ENCODE peak calls at places on chromosome 18, in six cellular contexts. J, O, C, V, T and Z are unnamed samples.

GRCh38 chr18:49813071-49813320 is 337 bp downstream of the ACAA2 start:
- DNase-seq in T (no peak), O (no peak), J (peak), C (peak), V (no peak), Z (peak)

GRCh38 chr18:78323453-78324230 is 656.0 kb upstream of the SALL3 start:
- DNase-seq in T (no peak), V (no peak), O (no peak), C (no peak), J (no peak), Z (no peak)

GRCh38 chr18:8153887-8154583 is 455.2 kb upstream of the RAB12 start:
- DNase-seq in T (no peak), V (no peak), O (no peak), C (no peak), J (no peak), Z (no peak)

GRCh38 chr18:10141559-10141958 is 227.7 kb downstream of the VAPA start:
- DNase-seq in C (no peak), O (no peak), J (no peak), T (peak), V (no peak), Z (no peak)

GRCh38 chr18:62584241-62585120 is 61.7 kb downstream of the ZCCHC2 start:
- DNase-seq in V (peak), T (peak), J (peak), O (peak), C (peak), Z (peak)

GRCh38 chr18:35345460-35345921 is 1.3 kb upstream of the ZNF24 start:
- DNase-seq in C (no peak), T (no peak), J (peak), O (peak), V (peak), Z (no peak)

GRCh38 chr18:35639296-35639695 is 57.8 kb downstream of the GALNT1 start:
- DNase-seq in V (no peak), T (no peak), C (no peak), O (no peak), J (no peak), Z (no peak)

GRCh38 chr18:70288851-70289328 is at the start of gene SOCS6:
- DNase-seq in J (no peak), T (peak), O (peak), C (no peak), V (no peak), Z (peak)

GRCh38 chr18:72605350-72605749 is 61.2 kb upstream of the CBLN2 start:
- DNase-seq in C (no peak), O (no peak), J (no peak), V (no peak), T (no peak), Z (no peak)

GRCh38 chr18:59990121-59990818 is 90.5 kb downstream of the PMAIP1 start:
- DNase-seq in O (no peak), V (no peak), T (no peak), J (no peak), C (no peak), Z (no peak)

GRCh38 chr18:59298871-59299270 is 19.6 kb downstream of the CPLX4 start:
- DNase-seq in T (no peak), C (no peak), O (no peak), J (no peak), V (no peak), Z (no peak)

GRCh38 chr18:48872234-48873145 is 78.3 kb downstream of the SMAD7 start:
- DNase-seq in J (no peak), V (no peak), O (no peak), T (no peak), C (no peak), Z (no peak)

GRCh38 chr18:64993695-64994094 is 757.1 kb upstream of the CDH7 start:
- DNase-seq in V (no peak), O (no peak), J (no peak), T (no peak), C (no peak), Z (no peak)

GRCh38 chr18:61326407-61326806 is 6.8 kb upstream of the CDH20 start:
- DNase-seq in O (no peak), C (no peak), V (no peak), T (no peak), J (no peak), Z (no peak)

GRCh38 chr18:48472610-48473009 is 63.4 kb upstream of the ZBTB7C start:
- DNase-seq in J (no peak), O (no peak), V (no peak), C (no peak), T (no peak), Z (no peak)

GRCh38 chr18:57440331-57441101 is 5.3 kb downstream of the ONECUT2 start:
- DNase-seq in J (no peak), O (no peak), C (no peak), T (peak), V (no peak), Z (no peak)

GRCh38 chr18:57436193-57436964 is 1.2 kb downstream of the ONECUT2 start:
- DNase-seq in C (no peak), V (no peak), T (peak), J (no peak), O (no peak), Z (no peak)

GRCh38 chr18:68467966-68468365 is 246.9 kb downstream of the TMX3 start:
- DNase-seq in J (no peak), C (no peak), T (no peak), V (no peak), O (no peak), Z (no peak)

GRCh38 chr18:9057646-9058045 is 44.9 kb upstream of the NDUFV2 start:
- DNase-seq in V (no peak), O (no peak), J (no peak), T (no peak), C (no peak), Z (no peak)

GRCh38 chr18:67794512-67794911 is 278.0 kb upstream of the DSEL start:
- DNase-seq in J (no peak), O (no peak), V (no peak), C (no peak), T (no peak), Z (no peak)

GRCh38 chr18:33670052-33670451 is 92.0 kb downstream of the ASXL3 start:
- DNase-seq in V (no peak), C (no peak), O (no peak), T (no peak), J (no peak), Z (no peak)

GRCh38 chr18:50816767-50817166 is 3.0 kb downstream of the MRO start:
- DNase-seq in T (no peak), O (no peak), C (no peak), J (no peak), V (no peak), Z (no peak)

GRCh38 chr18:79321625-79322024 is 74.1 kb upstream of the NFATC1 start:
- DNase-seq in T (no peak), O (no peak), J (no peak), C (no peak), V (no peak), Z (no peak)

GRCh38 chr18:35671952-35672603 is 90.5 kb downstream of the GALNT1 start:
- DNase-seq in V (no peak), O (no peak), C (no peak), T (no peak), J (no peak), Z (no peak)

GRCh38 chr18:58088723-58089074 is 44.7 kb downstream of the NEDD4L start:
- DNase-seq in V (no peak), O (no peak), J (no peak), T (no peak), C (no peak), Z (no peak)

GRCh38 chr18:63067939-63068338 is 251.6 kb downstream of the BCL2 start:
- DNase-seq in J (no peak), T (no peak), O (no peak), C (no peak), V (no peak), Z (no peak)

GRCh38 chr18:7642491-7642890 is 75.4 kb downstream of the PTPRM start:
- DNase-seq in C (no peak), V (no peak), J (no peak), O (no peak), T (no peak), Z (no peak)

GRCh38 chr18:21741511-21742322 is 1.1 kb downstream of the MIB1 start:
- DNase-seq in T (peak), J (no peak), V (no peak), C (no peak), O (no peak), Z (no peak)

GRCh38 chr18:77478619-77479018 is 229.0 kb downstream of the GALR1 start:
- DNase-seq in J (peak), T (no peak), C (peak), V (no peak), O (no peak), Z (no peak)

GRCh38 chr18:29271496-29271895 is 1094.6 kb upstream of the CDH2 start:
- DNase-seq in O (no peak), T (no peak), V (no peak), J (no peak), C (no peak), Z (no peak)

GRCh38 chr18:54775686-54776085 is 52.6 kb upstream of the RAB27B start:
- DNase-seq in T (no peak), V (no peak), C (peak), J (no peak), O (no peak), Z (no peak)

GRCh38 chr18:10230072-10230471 is 224.4 kb upstream of the APCDD1 start:
- DNase-seq in O (no peak), J (peak), V (no peak), C (no peak), T (no peak), Z (no peak)

GRCh38 chr18:28078849-28079248 is 98.1 kb downstream of the CDH2 start:
- DNase-seq in V (no peak), J (no peak), O (no peak), C (no peak), T (no peak), Z (no peak)

GRCh38 chr18:57913686-57914085 is 110.6 kb upstream of the ATP8B1 start:
- DNase-seq in J (no peak), T (no peak), V (no peak), C (no peak), O (no peak), Z (no peak)

GRCh38 chr18:37253424-37254255 is 312.0 kb downstream of the CELF4 start:
- DNase-seq in O (peak), T (peak), C (peak), J (no peak), V (no peak), Z (no peak)

GRCh38 chr18:37252854-37253396 is 312.7 kb downstream of the CELF4 start:
- DNase-seq in T (no peak), O (no peak), C (no peak), J (no peak), V (no peak), Z (no peak)

GRCh38 chr18:37252342-37252741 is 313.3 kb downstream of the CELF4 start:
- DNase-seq in J (no peak), O (no peak), C (no peak), V (no peak), T (no peak), Z (no peak)

GRCh38 chr18:37254973-37255372 is 310.6 kb downstream of the CELF4 start:
- DNase-seq in O (no peak), T (no peak), C (no peak), J (no peak), V (no peak), Z (no peak)

DNA sequence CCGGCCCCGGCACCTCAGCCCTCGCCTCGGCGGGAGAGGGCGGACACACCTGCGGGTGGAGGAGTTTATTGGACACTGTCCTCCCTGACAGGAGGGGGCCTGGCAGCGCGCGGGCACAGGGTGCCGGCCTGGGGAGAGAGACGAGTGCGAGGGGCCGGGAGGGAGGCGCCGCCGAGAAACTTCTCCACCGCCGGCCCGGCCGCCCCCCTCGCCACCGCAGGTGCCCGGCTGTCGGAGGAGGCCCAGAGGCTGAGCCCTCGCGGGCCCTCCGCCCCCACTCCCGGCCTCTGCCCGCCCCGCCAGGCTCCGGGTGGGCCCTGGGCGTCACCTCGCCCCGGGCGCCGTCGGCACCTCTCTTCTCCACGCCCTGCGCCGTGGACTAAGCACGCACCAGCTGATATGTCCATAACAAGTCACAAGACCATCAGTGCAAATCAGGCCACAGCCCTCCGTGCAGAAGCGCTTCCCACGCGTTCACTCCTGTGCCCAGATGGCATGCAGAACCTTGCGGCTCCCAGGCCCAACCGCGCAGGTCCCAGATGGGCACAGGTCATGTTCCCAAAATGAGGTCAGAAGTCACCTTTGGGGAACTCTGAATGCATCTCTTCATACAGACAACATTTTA is 311.2 kb downstream of the CELF4 start:
- DNase-seq in J (no peak), C (no peak), O (no peak), T (peak), V (no peak), Z (no peak)
- TF ChIP-seq TAF1 in J (no peak), C (no peak), O (no peak), T (no peak), V (no peak), Z (no peak)

DNA sequence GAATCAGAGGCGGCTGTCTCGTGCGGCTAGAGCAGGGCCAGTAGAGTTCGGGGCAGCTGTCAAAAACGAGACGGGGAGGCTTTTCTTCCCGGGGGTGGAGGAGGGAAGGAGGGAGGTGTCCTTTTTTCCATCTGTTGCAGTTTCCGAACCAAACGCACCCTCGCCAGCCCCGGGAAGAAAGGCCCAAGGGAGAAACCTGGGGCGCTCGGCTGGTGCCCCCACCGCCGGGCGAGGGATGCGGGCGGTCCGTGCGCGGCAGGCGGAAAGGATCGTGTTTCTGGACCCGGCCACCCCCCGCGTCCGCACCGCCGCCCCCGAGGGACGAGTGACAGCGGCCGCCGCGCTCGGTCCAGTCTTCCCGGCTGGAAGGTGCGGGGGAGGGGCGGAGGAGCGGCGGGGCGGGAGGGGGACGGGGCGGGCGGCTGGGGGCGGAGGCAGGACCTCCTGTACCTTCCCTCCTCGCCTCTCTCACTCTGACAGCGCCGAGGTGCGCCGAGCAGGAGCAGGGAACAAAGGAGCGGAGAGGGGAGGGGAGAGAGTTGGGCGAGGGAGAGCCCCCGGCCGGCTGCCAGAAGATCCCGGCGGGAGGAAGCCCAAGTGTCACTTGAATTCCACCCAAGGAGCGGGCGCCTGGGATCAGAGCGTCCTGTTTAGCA is at the start of gene TGIF1:
- DNase-seq in T (peak), O (no peak), J (peak), C (peak), V (no peak), Z (no peak)
- TF ChIP-seq POLR2A in T (peak), O (no peak), J (peak), C (no peak), V (no peak), Z (no peak)

DNA sequence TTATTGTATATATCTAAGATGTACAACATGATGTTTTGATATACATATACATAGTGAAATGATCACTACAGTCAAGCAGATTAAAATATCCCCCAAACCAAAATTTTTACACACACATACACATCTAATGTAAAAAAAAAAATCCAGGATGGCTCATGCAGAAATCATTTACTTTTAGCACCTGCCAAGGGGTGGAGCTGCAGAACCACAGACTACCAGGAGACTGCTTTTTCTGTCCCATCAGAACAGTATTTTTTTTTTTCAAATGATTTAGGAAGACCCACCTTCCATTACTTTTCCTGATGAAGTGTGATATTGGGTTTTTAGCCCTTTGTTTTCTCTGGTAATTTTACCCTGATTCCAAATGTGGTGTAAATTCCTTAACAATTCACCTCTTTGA is 61.9 kb downstream of the AQP4 start:
- DNase-seq in V (no peak), C (no peak), J (no peak), O (no peak), T (no peak), Z (no peak)
- TF ChIP-seq TAF1 in V (no peak), C (no peak), J (no peak), O (no peak), T (no peak), Z (no peak)

GRCh38 chr18:13218376-13219011 is at the start of gene LDLRAD4:
- DNase-seq in V (no peak), O (no peak), J (no peak), C (no peak), T (peak), Z (no peak)
- TF ChIP-seq POLR2A in V (no peak), O (no peak), J (no peak), C (no peak), T (no peak), Z (no peak)

DNA sequence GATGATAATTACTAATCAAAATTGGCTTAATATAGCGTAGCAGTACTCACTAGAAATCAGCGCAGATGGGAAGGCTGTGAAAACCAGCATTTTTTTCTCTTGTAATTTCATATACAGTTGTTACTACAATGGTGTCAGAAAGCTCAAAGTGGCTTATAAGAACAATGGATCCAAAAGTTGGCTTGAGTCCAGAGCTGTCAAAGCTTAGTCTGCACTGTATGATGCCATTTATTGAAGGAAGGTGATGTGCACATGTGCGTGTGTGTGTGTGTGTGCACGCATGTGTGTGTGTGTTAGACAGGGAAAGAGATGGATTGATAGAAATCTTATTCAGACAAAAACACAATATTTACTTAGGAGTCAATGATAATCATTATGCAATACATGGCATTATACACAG is 341.3 kb downstream of the TGIF1 start:
- DNase-seq in V (no peak), J (no peak), T (no peak), C (no peak), O (no peak), Z (no peak)
- TF ChIP-seq TAF1 in V (no peak), J (no peak), T (no peak), C (no peak), O (no peak), Z (no peak)

GRCh38 chr18:47150824-47151366 is 595 bp upstream of the HDHD2 start:
- DNase-seq in J (peak), C (peak), V (no peak), O (no peak), T (no peak), Z (no peak)
- TF ChIP-seq POLR2A in J (no peak), C (no peak), V (no peak), O (no peak), T (no peak), Z (no peak)

DNA sequence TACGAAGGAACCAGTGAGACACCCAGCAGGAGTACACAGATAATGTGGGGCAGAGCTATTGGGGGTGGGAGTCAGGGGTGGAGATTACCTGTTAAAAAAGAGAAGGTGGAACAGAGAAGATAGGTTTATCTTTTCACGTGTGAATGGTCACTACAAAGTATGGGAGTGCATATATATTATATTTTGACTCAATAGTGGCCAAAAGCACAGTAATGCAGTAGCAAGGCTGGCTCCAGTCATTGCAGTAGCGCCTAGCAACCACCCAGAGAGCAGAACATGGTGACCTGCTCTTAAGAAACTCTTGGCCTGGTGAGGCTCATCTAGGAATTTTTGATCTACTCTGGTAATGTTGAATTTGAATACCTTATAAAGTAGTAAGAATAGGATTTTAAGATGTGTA is 1.0 kb downstream of the IMPACT start:
- DNase-seq in O (no peak), J (no peak), T (no peak), C (peak), V (no peak), Z (no peak)
- TF ChIP-seq TAF1 in O (no peak), J (no peak), T (no peak), C (no peak), V (no peak), Z (no peak)

DNA sequence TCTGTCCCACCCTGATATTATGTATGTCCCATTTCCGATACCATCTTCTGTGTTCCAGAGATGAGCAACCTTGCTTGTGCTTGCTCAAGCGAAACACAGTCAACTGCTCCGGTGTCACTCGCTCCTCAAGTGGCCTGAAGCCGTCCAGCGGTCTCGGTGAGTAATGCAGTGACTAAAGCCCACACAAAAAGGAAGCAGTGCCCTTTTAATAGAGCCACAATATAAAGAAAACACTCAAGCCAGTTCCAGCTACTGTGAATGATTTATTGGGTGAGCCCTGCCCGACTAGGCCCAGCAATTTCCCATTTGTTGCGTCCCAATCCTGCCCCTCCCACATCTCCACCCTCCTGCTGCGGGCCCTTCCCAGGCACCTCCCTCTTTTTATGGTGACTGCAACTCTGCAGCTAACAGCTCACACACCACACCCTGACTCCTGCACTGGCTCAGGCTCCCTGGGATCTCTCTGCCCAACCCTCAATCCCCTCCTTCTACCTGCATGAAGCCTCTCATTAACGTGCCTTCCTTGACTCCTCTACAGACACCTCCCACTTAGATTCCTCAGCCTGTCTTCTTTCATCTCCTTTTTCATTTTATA is 44.2 kb upstream of the DSC1 start:
- DNase-seq in C (peak), T (peak), O (peak), V (peak), J (peak), Z (no peak)
- TF ChIP-seq POLR2A in C (no peak), T (no peak), O (no peak), V (no peak), J (peak), Z (no peak)